ENCODE peak calls at places on chromosomes 7 and 10, in five cellular contexts. T is kidney; C is CD4-positive, alpha-beta memory T cell; L is IMR-90; H is colonic mucosa. O is an unnamed sample.

GRCh38 chr10:21195149-21195731 is 298.1 kb upstream of the NEBL start:
- DNase-seq in T (no peak), C (no peak), L (no peak), H (peak; percentile 30), O (no peak)

GRCh38 chr7:44052771-44053365 is 8.4 kb downstream of the DBNL start:
- DNase-seq in T (peak; percentile 59), C (no peak), L (no peak), H (no peak), O (no peak)

GRCh38 chr10:122348512-122348911 is 26.0 kb upstream of the PLEKHA1 start:
- DNase-seq in T (peak; percentile 81), C (no peak), L (no peak), H (no peak), O (no peak)

GRCh38 chr7:131007439-131008330 is 273.7 kb upstream of the KLF14 start:
- DNase-seq in T (peak; percentile 73), C (peak; percentile 72), L (peak; percentile 79), H (peak; percentile 86), O (peak; percentile 78)

GRCh38 chr10:23293145-23293724 is 51.4 kb downstream of the C10orf67 start:
- DNase-seq in T (no peak), C (no peak), L (peak; percentile 9), H (peak; percentile 27), O (no peak)

GRCh38 chr7:23696916-23697441 is 13.0 kb upstream of the STK31 start:
- DNase-seq in T (peak; percentile 81), C (peak; percentile 49), L (peak; percentile 46), H (peak; percentile 56), O (no peak)

GRCh38 chr7:151727579-151728285 is 149.2 kb downstream of the PRKAG2 start:
- DNase-seq in T (peak; percentile 93), C (no peak), L (peak; percentile 97), H (peak; percentile 45), O (peak; percentile 95)

GRCh38 chr10:76881477-76882220 is 756.0 kb downstream of the KCNMA1 start:
- DNase-seq in T (no peak), C (no peak), L (peak; percentile 56), H (no peak), O (no peak)

GRCh38 chr7:15046851-15047250 is 144.3 kb upstream of the DGKB start:
- DNase-seq in T (no peak), C (no peak), L (no peak), H (no peak), O (no peak)
- H3K27ac ChIP-seq in T (no peak overlapping the region), C (no peak overlapping the region), L (no peak overlapping the region), H (no peak overlapping the region), O (no peak overlapping the region)

DNA sequence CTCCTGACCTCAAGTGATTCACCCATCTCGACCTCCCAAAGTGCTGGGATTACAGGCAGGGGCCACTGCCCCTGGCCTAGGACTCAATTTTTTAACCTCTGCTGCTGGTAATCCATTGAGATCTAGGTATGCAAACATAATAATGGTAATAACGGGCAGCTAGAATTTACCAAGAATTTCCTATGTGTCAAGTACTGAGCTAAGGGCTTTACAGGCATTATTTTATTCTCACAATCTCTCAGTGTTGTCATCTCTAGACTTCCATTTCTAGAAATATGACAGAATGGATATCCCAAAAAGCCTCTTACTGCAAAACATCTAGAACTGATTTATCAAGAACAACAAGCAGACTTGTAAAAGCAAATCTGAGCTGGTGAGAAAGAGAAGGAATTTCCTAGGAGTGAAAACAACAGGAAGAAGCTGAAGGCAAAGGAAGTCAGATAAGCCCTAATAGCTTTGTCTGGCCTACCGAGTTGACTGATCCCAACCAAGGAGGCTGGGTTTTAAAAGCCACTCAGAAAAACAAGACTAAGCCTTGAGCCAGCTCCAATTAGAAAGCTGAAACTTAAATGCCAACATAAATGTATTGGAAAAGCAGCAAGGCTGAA is 70.6 kb downstream of the CCDC71L start:
- DNase-seq in T (no peak), C (no peak), L (no peak), H (no peak), O (no peak)
- H3K27ac ChIP-seq in T (no peak overlapping the region), C (no peak overlapping the region), L (no peak overlapping the region), H (no peak overlapping the region), O (no peak overlapping the region)

GRCh38 chr10:17059197-17059688 is 70.4 kb downstream of the CUBN start:
- DNase-seq in T (no peak), C (no peak), L (peak; percentile 95), H (no peak), O (no peak)
- H3K27ac ChIP-seq in T (no peak overlapping the region), C (no peak overlapping the region), L (no peak overlapping the region), H (no peak overlapping the region), O (no peak overlapping the region)

GRCh38 chr10:96172666-96173065 is 42.6 kb downstream of the ZNF518A start:
- DNase-seq in T (no peak), C (no peak), L (no peak), H (no peak), O (no peak)

GRCh38 chr10:96176985-96177384 is 46.9 kb downstream of the ZNF518A start:
- DNase-seq in T (no peak), C (no peak), L (no peak), H (no peak), O (no peak)
- H3K27ac ChIP-seq in T (no peak overlapping the region), C (no peak overlapping the region), L (no peak overlapping the region), H (no peak overlapping the region), O (no peak overlapping the region)

GRCh38 chr10:43879742-43880141 is 231.1 kb upstream of the ZNF32 start:
- DNase-seq in T (no peak), C (no peak), L (no peak), H (no peak), O (no peak)

GRCh38 chr10:43880160-43880559 is 231.5 kb upstream of the ZNF32 start:
- DNase-seq in T (no peak), C (no peak), L (no peak), H (no peak), O (no peak)

GRCh38 chr10:43878386-43878785 is 229.7 kb upstream of the ZNF32 start:
- DNase-seq in T (no peak), C (no peak), L (no peak), H (no peak), O (no peak)

GRCh38 chr10:43877001-43877400 is 228.3 kb upstream of the ZNF32 start:
- DNase-seq in T (no peak), C (no peak), L (no peak), H (no peak), O (no peak)

GRCh38 chr10:43879162-43879561 is 230.5 kb upstream of the ZNF32 start:
- DNase-seq in T (no peak), C (no peak), L (no peak), H (no peak), O (no peak)
- H3K27ac ChIP-seq in T (no peak overlapping the region), C (no peak overlapping the region), L (no peak overlapping the region), H (no peak overlapping the region), O (no peak overlapping the region)

GRCh38 chr7:76166404-76167255 is 35.1 kb upstream of the SRRM3 start:
- DNase-seq in T (peak; percentile 99), C (peak; percentile 88), L (peak; percentile 93), H (peak; percentile 98), O (peak; percentile 99)
- H3K27ac ChIP-seq in T (peak overlapping the region; percentile 77), C (peak overlapping the region; percentile 66), L (peak overlapping the region; percentile 54), H (peak overlapping the region; percentile 81), O (peak overlapping the region; percentile 87)

GRCh38 chr10:126520918-126521317 is 132.6 kb upstream of the ADAM12 start:
- DNase-seq in T (no peak), C (no peak), L (no peak), H (no peak), O (no peak)

GRCh38 chr10:126519992-126520391 is 131.7 kb upstream of the ADAM12 start:
- DNase-seq in T (no peak), C (no peak), L (no peak), H (no peak), O (no peak)

GRCh38 chr10:126519188-126519587 is 130.9 kb upstream of the ADAM12 start:
- DNase-seq in T (no peak), C (no peak), L (no peak), H (no peak), O (no peak)

GRCh38 chr10:126516515-126516914 is 128.2 kb upstream of the ADAM12 start:
- DNase-seq in T (no peak), C (no peak), L (no peak), H (no peak), O (no peak)

DNA sequence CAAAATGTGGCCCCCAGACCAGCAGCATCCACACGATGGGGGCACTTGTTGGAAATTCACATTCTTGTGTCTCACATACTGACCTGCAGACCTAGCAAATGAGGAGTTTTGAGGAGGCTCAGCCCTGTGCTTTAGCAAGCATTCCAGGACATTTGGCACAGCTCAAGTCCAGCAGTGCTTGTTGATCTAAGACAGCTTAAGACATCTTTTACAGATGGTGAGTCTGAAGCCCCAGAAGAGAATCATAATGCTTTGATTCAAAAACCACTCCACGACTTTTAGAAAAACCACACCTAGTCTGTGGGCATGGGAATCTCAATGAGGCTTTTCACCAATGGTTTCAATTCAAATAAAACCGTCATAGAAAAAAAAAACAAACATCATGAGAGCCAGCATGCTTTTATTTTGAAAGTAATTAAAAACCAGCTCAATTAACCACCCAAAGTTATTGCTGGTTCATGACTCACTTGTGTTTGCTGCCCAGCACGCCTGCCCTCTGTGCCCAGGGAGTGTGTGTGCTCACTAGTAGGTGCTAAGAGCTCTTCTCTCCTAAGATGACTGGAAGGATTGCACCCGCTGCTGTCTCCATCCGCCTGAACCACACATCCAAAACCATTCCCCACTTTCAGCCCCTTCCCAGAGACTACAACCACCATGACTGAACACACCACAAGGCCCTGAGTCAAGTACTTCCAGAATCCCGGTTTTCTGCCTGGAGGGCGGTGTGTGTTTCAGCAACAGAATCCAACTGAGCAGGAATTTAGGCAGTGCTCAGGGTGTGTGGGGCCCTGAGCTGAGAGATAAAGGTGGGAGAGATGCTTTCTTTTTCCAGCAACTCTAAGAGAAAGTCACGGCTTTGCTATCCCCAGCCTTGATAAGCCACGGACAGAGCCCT is 130.2 kb upstream of the ADAM12 start:
- DNase-seq in T (no peak), C (no peak), L (no peak), H (no peak), O (no peak)
- H3K27ac ChIP-seq in T (no peak overlapping the region), C (no peak overlapping the region), L (no peak overlapping the region), H (no peak overlapping the region), O (no peak overlapping the region)

GRCh38 chr7:116786791-116787443 is 75.5 kb upstream of the CAPZA2 start:
- DNase-seq in T (no peak), C (no peak), L (peak; percentile 46), H (no peak), O (no peak)
- H3K27ac ChIP-seq in T (no peak overlapping the region), C (no peak overlapping the region), L (no peak overlapping the region), H (no peak overlapping the region), O (no peak overlapping the region)

GRCh38 chr7:99554929-99555328 is 3.0 kb upstream of the FAM200A start:
- DNase-seq in T (no peak), C (no peak), L (no peak), H (no peak), O (no peak)

GRCh38 chr7:99558306-99559275 is at the start of gene ZNF655:
- DNase-seq in T (peak; percentile 97), C (peak; percentile 94), L (peak; percentile 85), H (peak; percentile 87), O (peak; percentile 97)

GRCh38 chr7:99559276-99559915 is 954 bp downstream of the ZNF655 start:
- DNase-seq in T (no peak), C (no peak), L (peak; percentile 38), H (no peak), O (no peak)

GRCh38 chr7:99557196-99557607 is 1.2 kb upstream of the ZNF655 start:
- DNase-seq in T (no peak), C (no peak), L (peak; percentile 13), H (no peak), O (no peak)

DNA sequence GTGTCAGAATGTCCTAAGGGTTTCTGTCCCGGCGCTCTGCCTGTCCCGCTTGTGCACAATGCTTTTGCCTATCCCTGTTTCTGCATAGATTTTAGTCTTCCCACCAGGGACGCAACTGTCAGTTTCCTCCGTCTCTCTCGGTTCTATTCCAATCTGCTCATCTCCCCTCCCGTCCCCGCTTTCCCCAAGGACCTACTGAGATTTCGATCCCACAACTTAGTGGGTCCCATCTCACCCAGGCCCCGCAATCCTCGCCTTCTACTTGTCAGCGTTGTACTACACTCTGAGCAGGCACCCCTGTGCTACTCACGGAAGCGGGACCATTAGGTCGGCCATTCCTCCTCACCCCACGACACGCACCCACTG is 519 bp upstream of the ZNF655 start:
- DNase-seq in T (no peak), C (no peak), L (no peak), H (no peak), O (no peak)
- H3K27ac ChIP-seq in T (peak overlapping the region; percentile 98), C (peak overlapping the region; percentile 98), L (peak overlapping the region; percentile 97), H (peak overlapping the region; percentile 98), O (peak overlapping the region; percentile 96)